ENCODE peak calls at places on chromosomes 1 and 21, in four cellular contexts. D is Right ventricle myocardium inferior, I is mucosa of descending colon, T is cardiac muscle cell. H is an unnamed sample.

GRCh38 chr21:44531606-44532128 is 8.3 kb downstream of the KRTAP10-1 start:
- DNase-seq in T (no peak), I (peak), D (no peak), H (no peak)

GRCh38 chr1:109611308-109611950 is 8.0 kb downstream of the GNAT2 start:
- DNase-seq in I (no peak), D (no peak), T (no peak), H (no peak)

GRCh38 chr1:228402638-228403025 is 4.0 kb downstream of the TRIM11 start:
- DNase-seq in D (no peak), T (no peak), I (peak), H (no peak)

GRCh38 chr1:97796716-97797115 is 124.1 kb downstream of the DPYD start:
- DNase-seq in D (no peak), T (peak), I (no peak), H (no peak)

GRCh38 chr1:246769306-246769705 is 45.1 kb downstream of the SCCPDH start:
- DNase-seq in I (no peak), D (peak), T (peak), H (no peak)

GRCh38 chr21:41507521-41508414 is at the start of gene TMPRSS2:
- DNase-seq in D (no peak), T (no peak), I (peak), H (no peak)

GRCh38 chr1:86382878-86383277 is 13.2 kb downstream of the ODF2L start:
- DNase-seq in I (no peak), T (peak), D (no peak), H (no peak)

GRCh38 chr1:224650329-224650728 is 34.2 kb downstream of the CNIH3 start:
- DNase-seq in D (no peak), I (no peak), T (no peak), H (no peak)

GRCh38 chr21:34186119-34186719 is 112.8 kb downstream of the MRPS6 start:
- DNase-seq in D (no peak), I (no peak), T (peak), H (no peak)

H was measured in GDM1.